ENCODE peak calls at places on chromosomes 13 and 19, in four cellular contexts. C, H, V and N are unnamed samples.

GRCh38 chr19:45473366-45474190 is 5.8 kb downstream of the FOSB start:
- DNase-seq in C (no peak), H (no peak), V (no peak), N (no peak)

GRCh38 chr13:60707878-60708277 is 310.9 kb downstream of the TDRD3 start:
- DNase-seq in C (no peak), H (no peak), V (no peak), N (no peak)

GRCh38 chr19:40831502-40832430 is 18.5 kb downstream of the CYP2A6 start:
- DNase-seq in C (peak; percentile 38), H (peak; percentile 96), V (no peak), N (peak; percentile 99)

GRCh38 chr19:49873834-49874233 is 3.3 kb downstream of the AKT1S1 start:
- DNase-seq in C (no peak), H (no peak), V (no peak), N (no peak)

GRCh38 chr19:10068205-10068604 is 17.9 kb upstream of the SHFL start:
- DNase-seq in C (no peak), H (no peak), V (no peak), N (no peak)

GRCh38 chr13:19172647-19173030 is 9.0 kb downstream of the TUBA3C start:
- DNase-seq in C (no peak), H (no peak), V (no peak), N (no peak)

GRCh38 chr19:58409010-58409790 is 751 bp downstream of the ZNF584 start:
- DNase-seq in C (no peak), H (no peak), V (no peak), N (no peak)

GRCh38 chr13:113776231-113777125 is 17.5 kb downstream of the TMEM255B start:
- DNase-seq in C (no peak), H (no peak), V (no peak), N (no peak)

GRCh38 chr19:47813304-47813994 is 8.3 kb upstream of the CRX start:
- DNase-seq in C (peak; percentile 58), H (no peak), V (peak; percentile 88), N (no peak)

GRCh38 chr19:48896191-48896720 is 2.3 kb downstream of the TULP2 start:
- DNase-seq in C (no peak), H (no peak), V (no peak), N (no peak)

GRCh38 chr13:36885901-36886300 is 34.1 kb downstream of the SMAD9 start:
- DNase-seq in C (no peak), H (no peak), V (no peak), N (no peak)

GRCh38 chr13:29428310-29428991 is 167.0 kb downstream of the SLC7A1 start:
- DNase-seq in C (peak; percentile 32), H (no peak), V (no peak), N (no peak)

GRCh38 chr19:10888421-10888866 is 17.1 kb downstream of the CARM1 start:
- DNase-seq in C (no peak), H (no peak), V (no peak), N (no peak)

GRCh38 chr13:89737051-89737450 is 1610.4 kb upstream of the MIR17HG start:
- DNase-seq in C (no peak), H (no peak), V (no peak), N (no peak)